ENCODE peak calls at places on chromosomes 7 and 10, in ten cellular contexts. M is skeletal muscle cell; B is NCI-H1417; V is GDM1; J is SW 1271; A is T follicular helper cell; G is NT2/D1; O is ELR; N is activated CD4-positive, alpha-beta T cell treated with anti-CD3 and anti-CD28 coated beads, Interleukin-2, amount 50 U/mL, for 24 hours; S is fibroblast of pulmonary artery. C is an unnamed sample.

GRCh38 chr7:32319019-32319382 is 171.2 kb downstream of the LSM5 start:
- DNase-seq in V (no peak), M (no peak), G (no peak), S (no peak), N (no peak), B (no peak), J (no peak), A (no peak), O (no peak), C (no peak)

GRCh38 chr7:2313450-2314208 is 612 bp downstream of the SNX8 start:
- DNase-seq in S (no peak), A (no peak), M (no peak), N (no peak), G (no peak), B (peak), J (peak), V (no peak), O (peak), C (no peak)

GRCh38 chr10:79086822-79087221 is 18.1 kb downstream of the ZMIZ1 start:
- DNase-seq in B (no peak), A (no peak), O (no peak), G (no peak), N (no peak), M (no peak), S (no peak), V (no peak), J (no peak), C (no peak)

GRCh38 chr10:114279289-114279688 is 40.2 kb downstream of the VWA2 start:
- DNase-seq in B (no peak), N (no peak), M (no peak), S (no peak), J (no peak), V (no peak), O (no peak), A (no peak), G (no peak), C (no peak)

GRCh38 chr7:47318395-47319182 is 263.3 kb downstream of the TNS3 start:
- DNase-seq in B (no peak), A (no peak), V (no peak), J (no peak), N (no peak), O (no peak), S (no peak), G (no peak), M (no peak), C (peak)

GRCh38 chr7:36794689-36795088 is 70.4 kb upstream of the AOAH start:
- DNase-seq in A (no peak), G (no peak), B (peak), M (no peak), O (no peak), J (no peak), S (peak), V (no peak), N (no peak), C (no peak)

GRCh38 chr10:21536874-21537273 is 2.8 kb downstream of the MLLT10 start:
- DNase-seq in V (no peak), O (no peak), A (no peak), B (no peak), M (no peak), J (no peak), S (no peak), G (no peak), N (no peak), C (no peak)

GRCh38 chr7:143396182-143396581 is 12.5 kb downstream of the EPHA1 start:
- DNase-seq in M (no peak), N (no peak), J (no peak), V (no peak), A (no peak), O (no peak), S (no peak), B (no peak), G (no peak), C (no peak)

GRCh38 chr10:16016688-16017087 is 156.4 kb upstream of the MINDY3 start:
- DNase-seq in B (no peak), G (no peak), A (no peak), V (no peak), N (no peak), O (peak), S (no peak), J (no peak), M (no peak), C (no peak)

GRCh38 chr7:2980406-2981102 is 63.1 kb downstream of the CARD11 start:
- DNase-seq in M (no peak), J (no peak), A (no peak), B (no peak), O (no peak), N (no peak), G (no peak), S (no peak), V (peak), C (no peak)

GRCh38 chr7:124033807-124034753 is 1.2 kb upstream of the TMEM229A start:
- DNase-seq in O (no peak), M (no peak), J (no peak), S (no peak), B (no peak), V (no peak), A (no peak), G (no peak), N (no peak), C (no peak)

GRCh38 chr7:22549051-22549450 is 49.1 kb upstream of the STEAP1B start:
- DNase-seq in M (no peak), A (no peak), O (no peak), J (no peak), B (peak), V (no peak), G (peak), N (no peak), S (no peak), C (no peak)